ENCODE peak calls at places on chromosome X, in ten cellular contexts. H is T-helper 9 cell; C is WERI-Rb-1; W is type B pancreatic cell; Y is activated naive CD4-positive, alpha-beta T cell treated with anti-CD3 and anti-CD28 coated beads, Interleukin-2, amount 50 U/mL, for 72 hours; J is iPS-NIHi11; T is activated CD4-positive, alpha-beta T cell treated with anti-CD3 and anti-CD28 coated beads, Interleukin-2, amount 10 ng/mL, durations not matched to agents 7 days and 5 days; E is MCF 10A; Q is fibroblast of gingiva; N is CD8-positive, alpha-beta memory T cell. M is an unnamed sample.

GRCh38 chrX:151982217-151982616 is 7.7 kb upstream of the GABRE start:
- DNase-seq in H (no peak), C (no peak), W (no peak), Y (no peak), J (no peak), T (no peak), E (peak; percentile 74), Q (peak; percentile 61), N (no peak), M (peak; percentile 36)

GRCh38 chrX:40152173-40152705 is 54.5 kb upstream of the BCOR start:
- DNase-seq in H (no peak), C (no peak), W (no peak), Y (no peak), J (no peak), T (no peak), E (no peak), Q (no peak), N (no peak), M (no peak)

GRCh38 chrX:132831336-132831973 is 127.0 kb downstream of the HS6ST2 start:
- DNase-seq in H (no peak), C (no peak), W (no peak), Y (no peak), J (no peak), T (no peak), E (no peak), Q (no peak), N (no peak), M (no peak)

GRCh38 chrX:580020-580419 is 50.6 kb upstream of the SHOX start:
- DNase-seq in H (no peak), C (no peak), W (peak; percentile 27), Y (no peak), J (no peak), T (no peak), E (no peak), Q (no peak), N (no peak), M (no peak)

GRCh38 chrX:8868070-8868795 is 67.0 kb upstream of the FAM9A start:
- DNase-seq in H (no peak), C (no peak), W (no peak), Y (no peak), J (no peak), T (no peak), E (peak; percentile 53), Q (no peak), N (no peak), M (peak; percentile 64)

GRCh38 chrX:115642304-115642703 is 81.3 kb downstream of the PLS3 start:
- DNase-seq in H (no peak), C (no peak), W (no peak), Y (no peak), J (no peak), T (no peak), E (no peak), Q (no peak), N (no peak), M (no peak)

GRCh38 chrX:110395877-110396276 is 37.2 kb downstream of the RTL9 start:
- DNase-seq in H (no peak), C (no peak), W (no peak), Y (no peak), J (no peak), T (no peak), E (peak; percentile 42), Q (no peak), N (no peak), M (peak; percentile 53)

GRCh38 chrX:110675866-110676265 is 119.8 kb downstream of the CHRDL1 start:
- DNase-seq in H (no peak), C (no peak), W (no peak), Y (no peak), J (no peak), T (no peak), E (no peak), Q (no peak), N (no peak), M (no peak)

GRCh38 chrX:46310815-46311497 is 234.3 kb downstream of the ZNF674 start:
- DNase-seq in H (no peak), C (no peak), W (no peak), Y (no peak), J (no peak), T (no peak), E (no peak), Q (no peak), N (no peak), M (no peak)

GRCh38 chrX:26558719-26559386 is 342.9 kb downstream of the MAGEB5 start:
- DNase-seq in H (no peak), C (no peak), W (no peak), Y (no peak), J (no peak), T (no peak), E (no peak), Q (no peak), N (no peak), M (no peak)

GRCh38 chrX:130829526-130830515 is 73.2 kb downstream of the ENOX2 start:
- DNase-seq in H (no peak), C (no peak), W (no peak), Y (no peak), J (no peak), T (no peak), E (peak; percentile 75), Q (peak; percentile 1), N (no peak), M (peak; percentile 32)

GRCh38 chrX:16586371-16587112 is 63.4 kb upstream of the S100G start:
- DNase-seq in H (no peak), C (no peak), W (no peak), Y (no peak), J (peak; percentile 14), T (no peak), E (no peak), Q (no peak), N (no peak), M (no peak)

M was measured in RWPE1.